ENCODE peak calls at places on chromosomes 16 and 17, in four cellular contexts. One of them, this sample, is unnamed.

GRCh38 chr17:43434902-43435319 is 36.1 kb downstream of the ARL4D start:
- DNase-seq in K562: no peak
- DNase-seq in Panc1: no peak
- DNase-seq in HepG2: no peak
- DNase-seq in this sample: peak

GRCh38 chr16:78292726-78293380 is 193.4 kb downstream of the WWOX start:
- DNase-seq in K562: no peak
- DNase-seq in Panc1: no peak
- DNase-seq in HepG2: peak
- DNase-seq in this sample: no peak

GRCh38 chr17:65876985-65877384 is 314.9 kb downstream of the CEP112 start:
- DNase-seq in K562: no peak
- DNase-seq in Panc1: no peak
- DNase-seq in HepG2: no peak
- DNase-seq in this sample: no peak

GRCh38 chr17:83014297-83014696 is 65.1 kb upstream of the METRNL start:
- DNase-seq in K562: no peak
- DNase-seq in Panc1: no peak
- DNase-seq in HepG2: no peak
- DNase-seq in this sample: no peak

GRCh38 chr16:23771642-23772041 is 16.8 kb downstream of the CHP2 start:
- DNase-seq in K562: no peak
- DNase-seq in Panc1: no peak
- DNase-seq in HepG2: no peak
- DNase-seq in this sample: no peak

GRCh38 chr16:84926462-84926861 is 84.9 kb downstream of the ZDHHC7 start:
- DNase-seq in K562: no peak
- DNase-seq in Panc1: no peak
- DNase-seq in HepG2: no peak
- DNase-seq in this sample: no peak

GRCh38 chr17:36443777-36444176 is 42.7 kb upstream of the ZNHIT3 start:
- DNase-seq in K562: no peak
- DNase-seq in Panc1: no peak
- DNase-seq in HepG2: no peak
- DNase-seq in this sample: no peak

GRCh38 chr17:74686761-74687160 is 26.0 kb downstream of the CD300LF start:
- DNase-seq in K562: no peak
- DNase-seq in Panc1: no peak
- DNase-seq in HepG2: no peak
- DNase-seq in this sample: no peak

GRCh38 chr16:50581830-50582229 is 33.6 kb downstream of the NKD1 start:
- DNase-seq in K562: no peak
- DNase-seq in Panc1: no peak
- DNase-seq in HepG2: no peak
- DNase-seq in this sample: no peak

GRCh38 chr17:30782206-30782605 is 42.3 kb downstream of the CRLF3 start:
- DNase-seq in K562: no peak
- DNase-seq in Panc1: no peak
- DNase-seq in HepG2: no peak
- DNase-seq in this sample: no peak

GRCh38 chr17:76548378-76549214 is 8.8 kb downstream of the PRCD start:
- DNase-seq in K562: no peak
- DNase-seq in Panc1: no peak
- DNase-seq in HepG2: peak
- DNase-seq in this sample: no peak

GRCh38 chr17:3738562-3739295 is 15.0 kb downstream of the HASPIN start:
- DNase-seq in K562: no peak
- DNase-seq in Panc1: no peak
- DNase-seq in HepG2: no peak
- DNase-seq in this sample: no peak

GRCh38 chr17:59762022-59762825 is 54.8 kb downstream of the VMP1 start:
- DNase-seq in K562: no peak
- DNase-seq in Panc1: no peak
- DNase-seq in HepG2: no peak
- DNase-seq in this sample: peak

GRCh38 chr16:86389566-86390328 is 120.6 kb upstream of the FOXF1 start:
- DNase-seq in K562: no peak
- DNase-seq in Panc1: no peak
- DNase-seq in HepG2: no peak
- DNase-seq in this sample: no peak

GRCh38 chr17:58328195-58329034 is at the start of gene TSPOAP1:
- DNase-seq in K562: peak
- DNase-seq in Panc1: no peak
- DNase-seq in HepG2: no peak
- DNase-seq in this sample: no peak

GRCh38 chr17:58326609-58327341 is 1.8 kb downstream of the TSPOAP1 start:
- DNase-seq in K562: no peak
- DNase-seq in Panc1: no peak
- DNase-seq in HepG2: no peak
- DNase-seq in this sample: no peak

GRCh38 chr17:58325976-58326468 is 2.6 kb downstream of the TSPOAP1 start:
- DNase-seq in K562: no peak
- DNase-seq in Panc1: no peak
- DNase-seq in HepG2: no peak
- DNase-seq in this sample: no peak

GRCh38 chr17:58329035-58329807 is 626 bp upstream of the TSPOAP1 start:
- DNase-seq in K562: peak
- DNase-seq in Panc1: no peak
- DNase-seq in HepG2: peak
- DNase-seq in this sample: no peak

DNA sequence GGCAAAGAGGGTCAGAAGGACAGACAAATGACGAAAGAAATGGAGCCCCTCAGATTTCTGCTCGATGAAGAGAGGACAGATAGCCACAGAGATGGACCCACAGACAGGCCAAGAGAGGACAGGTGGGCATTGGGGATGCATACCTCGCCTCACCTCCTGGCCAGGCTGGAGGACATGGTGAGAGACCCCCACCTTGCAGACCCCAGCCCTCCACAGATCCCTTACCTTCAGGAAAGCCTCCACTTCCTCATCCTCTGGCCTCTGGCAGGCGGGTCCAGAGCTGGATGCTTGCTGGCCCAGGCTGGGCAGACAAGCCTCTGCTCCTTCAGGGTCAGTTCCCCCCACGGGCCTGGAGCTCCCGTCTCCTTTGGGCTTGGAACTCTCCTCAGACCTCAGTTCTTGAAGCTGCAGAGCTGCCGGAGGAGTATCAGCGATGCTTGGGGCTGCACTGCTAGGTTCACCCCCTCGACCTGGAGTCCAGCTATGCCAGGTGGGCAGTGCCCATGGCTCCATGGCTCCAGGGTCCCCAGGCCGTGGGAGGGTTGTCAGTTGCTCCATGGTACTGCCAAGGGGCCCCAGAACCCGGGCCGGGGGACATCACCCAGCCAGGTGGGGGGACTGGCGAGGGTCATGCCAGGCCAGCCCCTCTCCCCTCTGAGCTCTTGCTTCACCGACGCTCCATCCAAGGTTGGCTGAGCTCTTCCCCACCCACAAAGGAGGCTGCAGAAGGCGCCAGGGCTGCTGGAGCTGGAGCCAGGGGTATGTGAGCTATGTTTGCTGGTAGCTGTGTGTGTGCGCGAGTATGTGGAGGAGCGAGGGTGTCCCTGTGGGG is 1.0 kb downstream of the TSPOAP1 start:
- DNase-seq in K562: no peak
- DNase-seq in Panc1: no peak
- DNase-seq in HepG2: no peak
- DNase-seq in this sample: no peak
- TF ChIP-seq TCF7L2 in K562: no peak
- TF ChIP-seq TCF7L2 in Panc1: no peak
- TF ChIP-seq TCF7L2 in HepG2: no peak
- TF ChIP-seq TCF7L2 in this sample: no peak

GRCh38 chr17:79947351-79948031 is 88.2 kb downstream of the TBC1D16 start:
- DNase-seq in K562: no peak
- DNase-seq in Panc1: no peak
- DNase-seq in HepG2: no peak
- DNase-seq in this sample: no peak
- TF ChIP-seq TCF7L2 in K562: no peak
- TF ChIP-seq TCF7L2 in Panc1: no peak
- TF ChIP-seq TCF7L2 in HepG2: no peak
- TF ChIP-seq TCF7L2 in this sample: no peak

DNA sequence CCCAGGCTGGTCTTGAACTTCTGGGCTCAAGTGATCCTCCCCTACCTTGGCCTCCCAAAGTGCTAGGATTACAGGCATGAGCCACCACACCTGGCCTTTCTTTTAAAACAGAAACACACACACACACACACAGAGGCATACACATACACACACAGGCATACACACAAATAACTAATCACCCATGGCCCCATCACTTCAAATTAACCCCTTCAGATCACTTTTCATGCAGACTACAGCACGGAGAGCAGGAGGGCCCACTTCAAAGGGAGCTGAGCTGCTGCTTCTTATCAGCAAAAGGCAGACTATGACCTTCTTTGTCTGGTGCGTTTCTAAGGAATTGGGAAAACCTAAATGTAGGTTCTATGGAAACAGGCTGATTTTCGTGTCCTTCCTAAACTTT is 1.9 kb downstream of the CLCN7 start:
- DNase-seq in K562: peak
- DNase-seq in Panc1: no peak
- DNase-seq in HepG2: no peak
- DNase-seq in this sample: no peak
- TF ChIP-seq TCF7L2 in K562: peak
- TF ChIP-seq TCF7L2 in Panc1: no peak
- TF ChIP-seq TCF7L2 in HepG2: no peak
- TF ChIP-seq TCF7L2 in this sample: no peak

GRCh38 chr16:67652578-67653130 is 7.4 kb downstream of the ACD start:
- DNase-seq in K562: peak
- DNase-seq in Panc1: no peak
- DNase-seq in HepG2: no peak
- DNase-seq in this sample: peak
- TF ChIP-seq TCF7L2 in K562: no peak
- TF ChIP-seq TCF7L2 in Panc1: no peak
- TF ChIP-seq TCF7L2 in HepG2: no peak
- TF ChIP-seq TCF7L2 in this sample: no peak

GRCh38 chr17:64459284-64459747 is 10.4 kb downstream of the MILR1 start:
- DNase-seq in K562: no peak
- DNase-seq in Panc1: no peak
- DNase-seq in HepG2: no peak
- DNase-seq in this sample: peak
- TF ChIP-seq TCF7L2 in K562: no peak
- TF ChIP-seq TCF7L2 in Panc1: no peak
- TF ChIP-seq TCF7L2 in HepG2: no peak
- TF ChIP-seq TCF7L2 in this sample: no peak

GRCh38 chr16:30381351-30382041 is 865 bp downstream of the SEPTIN1 start:
- DNase-seq in K562: peak
- DNase-seq in Panc1: no peak
- DNase-seq in HepG2: no peak
- DNase-seq in this sample: no peak
- TF ChIP-seq TCF7L2 in K562: no peak
- TF ChIP-seq TCF7L2 in Panc1: no peak
- TF ChIP-seq TCF7L2 in HepG2: no peak
- TF ChIP-seq TCF7L2 in this sample: no peak

GRCh38 chr16:57516773-57517172 is 19.6 kb downstream of the CCDC102A start:
- DNase-seq in K562: no peak
- DNase-seq in Panc1: no peak
- DNase-seq in HepG2: no peak
- DNase-seq in this sample: no peak
- TF ChIP-seq TCF7L2 in K562: no peak
- TF ChIP-seq TCF7L2 in Panc1: no peak
- TF ChIP-seq TCF7L2 in HepG2: no peak
- TF ChIP-seq TCF7L2 in this sample: no peak

DNA sequence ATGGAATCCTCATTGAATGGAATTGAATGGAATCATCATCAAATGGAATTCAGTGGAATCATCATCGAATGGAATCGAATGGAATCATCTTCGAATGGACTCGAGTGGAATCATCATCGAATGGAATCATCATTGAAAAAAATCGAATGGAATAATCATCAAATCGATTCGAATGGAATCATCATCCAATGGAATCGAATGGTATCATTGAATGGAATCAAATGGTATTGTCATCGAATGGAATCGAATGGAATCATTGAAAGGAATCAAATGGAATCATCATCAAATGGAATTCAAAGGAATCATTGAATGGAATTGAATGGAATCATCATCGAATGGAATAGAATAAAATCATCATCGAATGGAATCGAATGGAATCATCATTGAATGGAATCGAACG is 619.3 kb downstream of the TP53TG3F start:
- DNase-seq in K562: no peak
- DNase-seq in Panc1: no peak
- DNase-seq in HepG2: no peak
- DNase-seq in this sample: no peak
- TF ChIP-seq TCF7L2 in K562: no peak
- TF ChIP-seq TCF7L2 in Panc1: no peak
- TF ChIP-seq TCF7L2 in HepG2: no peak
- TF ChIP-seq TCF7L2 in this sample: no peak

GRCh38 chr16:68324780-68325357 is 14.1 kb downstream of the PRMT7 start:
- DNase-seq in K562: no peak
- DNase-seq in Panc1: no peak
- DNase-seq in HepG2: no peak
- DNase-seq in this sample: no peak

GRCh38 chr16:68324336-68324735 is 13.5 kb downstream of the PRMT7 start:
- DNase-seq in K562: no peak
- DNase-seq in Panc1: no peak
- DNase-seq in HepG2: no peak
- DNase-seq in this sample: no peak

GRCh38 chr16:68331879-68332410 is 21.1 kb downstream of the PRMT7 start:
- DNase-seq in K562: no peak
- DNase-seq in Panc1: no peak
- DNase-seq in HepG2: peak
- DNase-seq in this sample: no peak

GRCh38 chr16:68328860-68329370 is 18.1 kb downstream of the PRMT7 start:
- DNase-seq in K562: no peak
- DNase-seq in Panc1: no peak
- DNase-seq in HepG2: no peak
- DNase-seq in this sample: no peak

GRCh38 chr16:68328151-68328859 is 17.5 kb downstream of the PRMT7 start:
- DNase-seq in K562: peak
- DNase-seq in Panc1: peak
- DNase-seq in HepG2: peak
- DNase-seq in this sample: peak
- TF ChIP-seq TCF7L2 in K562: no peak
- TF ChIP-seq TCF7L2 in Panc1: no peak
- TF ChIP-seq TCF7L2 in HepG2: no peak
- TF ChIP-seq TCF7L2 in this sample: no peak

DNA sequence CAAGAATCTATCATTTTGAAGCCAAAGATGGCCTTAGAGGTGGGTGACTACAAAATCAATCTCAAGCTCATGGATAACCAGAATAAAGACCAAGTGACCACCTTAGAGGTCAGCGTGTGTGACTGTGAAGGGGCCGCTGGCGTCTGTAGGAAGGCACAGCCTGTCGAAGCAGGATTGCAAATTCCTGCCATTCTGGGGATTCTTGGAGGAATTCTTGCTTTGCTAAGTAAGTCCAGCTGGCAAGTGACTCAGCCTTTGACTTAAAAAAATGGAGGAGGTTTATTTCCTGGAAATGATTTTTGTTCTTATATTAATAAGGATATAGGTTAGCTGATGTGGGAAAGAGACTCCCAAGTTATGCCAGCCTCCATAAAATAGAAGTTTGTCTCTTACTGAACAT is 19.9 kb upstream of the TANGO6 start:
- DNase-seq in K562: no peak
- DNase-seq in Panc1: no peak
- DNase-seq in HepG2: no peak
- DNase-seq in this sample: no peak
- TF ChIP-seq TCF7L2 in K562: no peak
- TF ChIP-seq TCF7L2 in Panc1: no peak
- TF ChIP-seq TCF7L2 in HepG2: no peak
- TF ChIP-seq TCF7L2 in this sample: no peak

This sample was measured in HCT116.